ENCODE peak calls at places on chromosomes 13 and 19, in four cellular contexts. N, C, J and W are unnamed samples.
A peak's percentile ranks its signal among the peaks of the same experiment; 100 is the strongest.

GRCh38 chr13:114053026-114053425 is 79.2 kb upstream of the C13orf46 start:
- DNase-seq in N (peak; percentile 80), C (no peak), J (no peak), W (no peak)

GRCh38 chr13:26185720-26186119 is 36.4 kb downstream of the RNF6 start:
- DNase-seq in N (no peak), C (no peak), J (no peak), W (no peak)

GRCh38 chr13:33186851-33187250 is 98.7 kb downstream of the STARD13 start:
- DNase-seq in N (peak; percentile 94), C (no peak), J (no peak), W (no peak)

GRCh38 chr19:48363810-48364563 is at the start of the genes SYNGR4 and TMEM143:
- DNase-seq in N (peak; percentile 99), C (peak; percentile 98), J (peak; percentile 99), W (peak; percentile 96)

GRCh38 chr13:53200498-53201453 is 172.2 kb downstream of the OLFM4 start:
- DNase-seq in N (no peak), C (peak; percentile 71), J (peak; percentile 23), W (no peak)

GRCh38 chr19:19594371-19594770 is 24.1 kb downstream of the PBX4 start:
- DNase-seq in N (no peak), C (no peak), J (no peak), W (no peak)

GRCh38 chr19:40613669-40614594 is 12.8 kb downstream of the LTBP4 start:
- DNase-seq in N (peak; percentile 79), C (peak; percentile 93), J (peak; percentile 82), W (peak; percentile 87)

GRCh38 chr13:99215466-99215865 is 14.8 kb downstream of the UBAC2 start:
- DNase-seq in N (no peak), C (peak; percentile 39), J (no peak), W (no peak)

GRCh38 chr13:19596960-19597361 is 35.6 kb upstream of the TPTE2 start:
- DNase-seq in N (peak; percentile 87), C (no peak), J (no peak), W (no peak)

GRCh38 chr13:67880916-67881315 is 650.8 kb upstream of the PCDH9 start:
- DNase-seq in N (peak; percentile 55), C (no peak), J (no peak), W (no peak)

GRCh38 chr13:26022538-26023292 is 29.1 kb downstream of the SHISA2 start:
- DNase-seq in N (peak; percentile 65), C (peak; percentile 28), J (peak; percentile 83), W (no peak)

GRCh38 chr19:55592391-55593090 is 6.8 kb downstream of the FIZ1 start:
- DNase-seq in N (no peak), C (no peak), J (no peak), W (no peak)

GRCh38 chr19:45098521-45099464 is 5.8 kb downstream of the PPP1R37 start:
- DNase-seq in N (no peak), C (no peak), J (peak; percentile 45), W (no peak)

GRCh38 chr19:30074741-30075460 is 132.9 kb downstream of the URI1 start:
- DNase-seq in N (peak; percentile 4), C (no peak), J (no peak), W (no peak)

GRCh38 chr19:45766293-45766918 is 2.6 kb downstream of the SIX5 start:
- DNase-seq in N (no peak), C (no peak), J (no peak), W (no peak)